ENCODE peak calls at places on chromosomes 1 and 21, in eight cellular contexts. C is H7, Q is aorta, X is hepatocyte, Z is mammary epithelial cell, S is cardiac muscle cell, T is NT2/D1, E is ovary. I is an unnamed sample.

GRCh38 chr1:52253421-52253820 is 111.5 kb downstream of the ZFYVE9 start:
- DNase-seq in E (no peak), C (no peak), Z (no peak), T (no peak), X (no peak), Q (no peak), S (peak; percentile 6), I (no peak)

GRCh38 chr21:38773108-38774061 is 32.3 kb upstream of the ETS2 start:
- DNase-seq in S (no peak), Z (peak; percentile 92), T (no peak), C (no peak), E (no peak), X (peak; percentile 69), Q (peak; percentile 75), I (peak; percentile 87)

GRCh38 chr1:246214708-246215504 is 292.2 kb downstream of the SMYD3 start:
- DNase-seq in S (no peak), C (no peak), Q (peak; percentile 67), Z (peak; percentile 87), X (peak; percentile 62), E (no peak), T (no peak), I (peak; percentile 83)

GRCh38 chr1:8047686-8048522 is 21.8 kb upstream of the ERRFI1 start:
- DNase-seq in Z (peak; percentile 93), S (no peak), C (no peak), E (no peak), T (no peak), X (peak; percentile 35), Q (peak; percentile 61), I (peak; percentile 72)

GRCh38 chr1:52727114-52727586 is 897 bp downstream of the ZYG11B start:
- DNase-seq in T (no peak), C (peak; percentile 32), Z (peak; percentile 8), E (no peak), Q (no peak), X (no peak), S (peak; percentile 28), I (no peak)

GRCh38 chr1:234617986-234618725 is 8.2 kb upstream of the IRF2BP2 start:
- DNase-seq in S (no peak), Q (no peak), E (no peak), T (no peak), C (no peak), Z (peak; percentile 75), X (no peak), I (peak; percentile 26)

GRCh38 chr1:172122381-172122780 is 281.1 kb downstream of the DNM3 start:
- DNase-seq in Z (no peak), T (no peak), E (no peak), X (no peak), S (no peak), C (no peak), Q (no peak), I (no peak)

GRCh38 chr1:204331275-204331674 is 28.5 kb downstream of the PLEKHA6 start:
- DNase-seq in S (no peak), Z (no peak), T (no peak), X (peak; percentile 57), C (no peak), E (no peak), Q (no peak), I (no peak)

GRCh38 chr1:245680395-245680794 is 525.6 kb downstream of the KIF26B start:
- DNase-seq in C (peak; percentile 16), X (no peak), E (no peak), Z (no peak), T (no peak), S (no peak), Q (no peak), I (no peak)

GRCh38 chr1:961132-961652 is 808 bp downstream of the KLHL17 start:
- DNase-seq in Z (no peak), X (no peak), C (peak; percentile 93), Q (no peak), S (no peak), T (no peak), E (no peak), I (no peak)

GRCh38 chr1:43396059-43396458 is 6.4 kb downstream of the SZT2 start:
- DNase-seq in C (no peak), T (no peak), X (no peak), Z (no peak), Q (no peak), S (no peak), E (no peak), I (no peak)

GRCh38 chr21:29940993-29941392 is 1.2 kb upstream of the GRIK1 start:
- DNase-seq in E (no peak), Q (no peak), C (no peak), X (no peak), S (peak; percentile 5), T (no peak), Z (no peak), I (no peak)

DNA sequence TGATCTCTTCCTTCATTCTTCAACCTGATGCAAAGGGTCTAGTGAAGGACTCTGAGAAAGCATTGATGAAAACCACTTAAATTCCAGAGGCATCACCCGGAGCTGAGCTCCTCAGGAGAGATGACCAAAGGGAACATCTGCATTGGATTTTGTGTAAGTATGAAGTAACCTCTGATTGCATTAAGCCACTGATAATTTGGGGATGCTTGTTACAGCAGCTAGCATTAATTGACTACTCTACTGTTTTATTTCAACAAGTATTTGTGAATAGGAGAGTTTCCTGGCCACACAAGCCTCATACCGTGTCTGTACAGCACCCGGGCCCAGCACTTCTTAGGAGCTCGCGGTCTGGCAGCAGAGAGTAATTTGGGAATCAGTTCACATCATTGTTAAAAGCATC is 250.7 kb upstream of the POU3F1 start:
- DNase-seq in X (no peak), Q (no peak), C (no peak), T (no peak), E (no peak), S (no peak), Z (no peak), I (no peak)
- H3K4me3 ChIP-seq in X (no peak overlapping the region), Q (no peak overlapping the region), C (no peak overlapping the region), T (no peak overlapping the region), E (no peak overlapping the region), S (no peak overlapping the region), Z (no peak overlapping the region), I (no peak overlapping the region)

GRCh38 chr21:46253610-46254124 is 25.1 kb upstream of the LSS start:
- DNase-seq in E (no peak), T (no peak), S (peak; percentile 10), Q (no peak), X (peak; percentile 22), Z (no peak), C (no peak), I (no peak)
- H3K36me3 ChIP-seq in E (no peaks in the 10 kb centered on the region), T (peaks cover 98% of the 10 kb centered on the region), S (peaks cover 66% of the 10 kb centered on the region), Q (peaks cover 21% of the 10 kb centered on the region), X (no peaks in the 10 kb centered on the region), Z (peaks cover 41% of the 10 kb centered on the region), C (peaks cover 54% of the 10 kb centered on the region), I (peaks cover 93% of the 10 kb centered on the region)

DNA sequence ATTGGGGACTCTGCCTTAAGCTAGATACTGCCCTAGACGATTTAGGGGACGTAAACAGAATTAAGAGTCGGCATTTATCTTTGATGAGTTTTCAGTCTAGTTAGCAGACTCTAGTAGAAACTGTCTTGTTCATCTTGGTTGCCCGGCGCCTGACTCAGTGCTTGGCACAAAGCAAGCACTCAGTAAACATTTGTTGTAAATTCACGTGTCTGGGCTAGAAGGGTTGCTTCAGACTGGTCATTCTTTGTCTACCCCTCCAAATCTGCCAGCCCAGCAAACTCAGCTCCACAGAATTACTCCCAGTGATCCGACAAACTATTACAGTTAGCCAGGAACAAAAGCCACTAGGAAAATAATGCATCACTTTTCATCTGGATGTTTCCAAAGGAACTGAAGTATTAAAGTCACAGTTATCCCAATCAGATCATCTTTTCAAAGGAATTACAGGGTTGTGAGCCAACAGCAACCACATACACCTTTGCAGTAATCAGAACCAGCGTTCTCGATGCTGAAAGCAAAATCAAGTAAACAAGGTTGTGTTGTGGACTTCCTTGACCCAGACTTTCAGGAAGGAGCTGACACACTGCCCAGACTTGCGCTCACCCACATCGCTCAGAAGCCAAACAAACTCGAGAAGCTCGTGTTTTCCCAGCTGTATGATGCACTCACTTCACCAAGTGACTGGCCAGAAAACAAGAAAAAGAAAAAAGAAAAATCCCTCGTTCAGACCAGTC is 66.5 kb upstream of the GADD45A start:
- DNase-seq in S (no peak), Q (peak; percentile 83), X (peak; percentile 26), T (no peak), E (peak; percentile 79), C (no peak), Z (peak; percentile 96), I (peak; percentile 82)
- H3K4me3 ChIP-seq in S (no peak overlapping the region), Q (peak overlapping the region; percentile 26), X (no peak overlapping the region), T (no peak overlapping the region), E (peak overlapping the region; percentile 21), C (no peak overlapping the region), Z (no peak overlapping the region), I (peak overlapping the region; percentile 18)

DNA sequence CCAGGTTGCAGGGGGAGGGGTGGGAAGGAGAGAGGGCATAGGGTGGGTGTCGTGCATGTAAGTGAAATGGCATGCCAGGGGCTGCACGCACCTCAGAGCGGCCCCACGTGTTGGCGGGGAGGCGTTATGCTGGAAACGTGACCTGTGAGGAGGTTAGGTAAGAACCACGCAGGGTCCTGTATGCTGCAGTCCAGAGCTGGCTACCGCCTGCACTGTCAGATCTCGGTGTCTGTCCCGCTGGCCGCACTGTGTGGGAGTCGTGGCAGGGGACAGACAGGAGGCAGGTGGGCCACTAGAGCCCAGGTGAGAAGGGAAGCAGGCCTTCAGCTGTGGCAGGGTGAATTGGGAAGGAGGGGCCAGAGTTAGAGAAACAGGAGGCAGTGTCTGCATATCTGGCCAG is 79.7 kb downstream of the GALNT2 start:
- DNase-seq in C (no peak), Q (no peak), Z (no peak), X (no peak), S (no peak), E (no peak), T (no peak), I (no peak)
- H3K36me3 ChIP-seq in C (no peaks in the 10 kb centered on the region), Q (no peaks in the 10 kb centered on the region), Z (no peaks in the 10 kb centered on the region), X (no peaks in the 10 kb centered on the region), S (no peaks in the 10 kb centered on the region), E (no peaks in the 10 kb centered on the region), T (peaks cover 4% of the 10 kb centered on the region), I (peaks cover 8% of the 10 kb centered on the region)

DNA sequence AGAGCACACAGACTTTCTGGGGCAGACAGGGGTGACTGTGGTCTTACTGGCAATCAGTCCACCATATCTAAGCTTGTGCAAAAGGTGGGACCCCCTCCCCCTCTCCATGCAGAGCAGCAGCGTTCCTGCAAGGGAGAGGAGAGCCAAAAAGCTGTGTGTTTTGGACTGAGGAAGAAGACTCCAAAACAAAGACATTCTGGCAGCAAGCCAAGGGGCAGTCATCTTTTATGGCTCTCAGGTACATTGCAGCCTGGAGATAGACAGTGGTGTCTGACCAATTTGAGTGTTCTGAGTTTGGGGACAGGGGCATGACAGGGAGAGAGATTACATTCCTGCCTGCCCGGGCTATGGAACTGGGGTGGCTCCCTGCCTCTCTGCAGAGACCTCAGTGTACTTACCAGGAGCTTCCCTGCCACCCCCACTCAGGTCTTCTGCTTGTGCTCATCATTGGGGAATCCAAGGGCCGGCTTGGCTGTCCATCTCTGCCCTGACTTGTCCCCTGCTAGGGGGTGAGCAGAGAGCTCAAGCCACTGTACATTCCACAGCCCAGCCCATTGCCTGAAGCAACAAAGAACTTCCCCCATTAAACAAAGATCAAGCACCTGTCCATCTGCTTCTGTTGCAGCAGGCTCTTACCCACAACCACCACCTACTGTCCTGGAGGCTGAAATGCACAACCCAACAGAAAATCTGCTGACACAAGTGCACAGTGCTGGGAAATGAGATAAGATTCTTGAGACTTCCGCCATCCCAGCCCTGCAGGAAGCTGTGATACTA is 131.1 kb downstream of the EVI5 start:
- DNase-seq in X (no peak), T (no peak), E (no peak), C (no peak), Z (peak; percentile 85), Q (no peak), S (no peak), I (no peak)
- H3K4me3 ChIP-seq in X (no peak overlapping the region), T (no peak overlapping the region), E (no peak overlapping the region), C (no peak overlapping the region), Z (no peak overlapping the region), Q (no peak overlapping the region), S (no peak overlapping the region), I (no peak overlapping the region)